ENCODE peak calls at places on chromosomes 13 and 19, in six cellular contexts. Q is mesendoderm; V is activated T-helper 1 cell treated with anti-CD3 and anti-CD28 coated beads, Interleukin-12 subunit alpha, Interleukin-12 subunit beta, Interleukin-2, Interleukin-4 antibody, amounts not matched to agents 30 ng/mL and 10 ng/mL and 1 ng/mL, durations not matched to agents 14 hours and 24 hours and 36 hours; K is GM12892; B is tibial artery; A is activated naive CD4-positive, alpha-beta T cell treated with anti-CD3 and anti-CD28 coated beads for 36 hours. P is an unnamed sample.

GRCh38 chr13:32025730-32026129 is 5.8 kb upstream of the FRY start:
- DNase-seq in B (no peak), V (no peak), K (no peak), A (no peak), Q (peak), P (no peak)

GRCh38 chr19:38917921-38918491 is 6.0 kb upstream of the CCER2 start:
- DNase-seq in V (no peak), Q (no peak), A (no peak), K (peak), B (peak), P (no peak)

GRCh38 chr19:10421240-10421948 is 1.1 kb downstream of the PDE4A start:
- DNase-seq in V (peak), A (peak), K (no peak), B (no peak), Q (no peak), P (no peak)

GRCh38 chr19:18763674-18764590 is 27.2 kb downstream of the COMP start:
- DNase-seq in A (no peak), K (no peak), Q (no peak), V (no peak), B (no peak), P (peak)

GRCh38 chr13:26036383-26036782 is 15.4 kb downstream of the SHISA2 start:
- DNase-seq in K (no peak), A (no peak), B (no peak), Q (no peak), V (no peak), P (no peak)

GRCh38 chr13:27336005-27336673 is 65.5 kb downstream of the RASL11A start:
- DNase-seq in Q (no peak), A (no peak), B (no peak), K (no peak), V (no peak), P (no peak)

GRCh38 chr19:5559804-5560133 is 8.0 kb downstream of the TINCR start:
- DNase-seq in A (no peak), B (no peak), Q (no peak), K (no peak), V (no peak), P (no peak)

GRCh38 chr13:113654591-113655357 is 3.2 kb downstream of the ATP4B start:
- DNase-seq in V (no peak), A (peak), Q (no peak), K (no peak), B (peak), P (peak)

GRCh38 chr19:17289489-17289888 is 7.8 kb downstream of the ANKLE1 start:
- DNase-seq in K (peak), A (peak), V (peak), Q (peak), B (no peak), P (no peak)

GRCh38 chr13:110329798-110330461 is 22.8 kb downstream of the COL4A2 start:
- DNase-seq in V (no peak), Q (no peak), K (no peak), A (no peak), B (peak), P (no peak)

GRCh38 chr19:6249296-6249695 is 30.5 kb downstream of the MLLT1 start:
- DNase-seq in Q (no peak), A (no peak), V (no peak), K (peak), B (no peak), P (no peak)

GRCh38 chr19:4814625-4815425 is 16.7 kb downstream of the TICAM1 start:
- DNase-seq in B (no peak), Q (no peak), A (no peak), K (no peak), V (no peak), P (no peak)

GRCh38 chr13:52738719-52739467 is 727 bp downstream of the CNMD start:
- DNase-seq in A (no peak), V (no peak), K (peak), B (no peak), Q (peak), P (no peak)

GRCh38 chr13:80962173-80962572 is 621.2 kb upstream of the SPRY2 start:
- DNase-seq in Q (no peak), A (no peak), B (no peak), V (no peak), K (no peak), P (no peak)

GRCh38 chr13:76620036-76620435 is 266.2 kb downstream of the KCTD12 start:
- DNase-seq in K (no peak), B (no peak), Q (no peak), V (no peak), A (no peak), P (no peak)

GRCh38 chr13:51821666-51822065 is 17.7 kb upstream of the DHRS12 start:
- DNase-seq in A (peak), Q (no peak), K (no peak), V (no peak), B (no peak), P (no peak)

GRCh38 chr13:35392768-35393167 is 83.7 kb downstream of the MAB21L1 start:
- DNase-seq in A (no peak), K (no peak), V (no peak), B (no peak), Q (no peak), P (no peak)

GRCh38 chr13:44969858-44970484 is 19.3 kb downstream of the NUFIP1 start:
- DNase-seq in V (no peak), B (no peak), K (no peak), A (no peak), Q (peak), P (no peak)

GRCh38 chr13:43058836-43059235 is 35.5 kb downstream of the DNAJC15 start:
- DNase-seq in B (no peak), A (no peak), Q (peak), V (no peak), K (no peak), P (no peak)

GRCh38 chr13:26991508-26992181 is 180.0 kb downstream of the USP12 start:
- DNase-seq in A (no peak), Q (no peak), K (no peak), V (no peak), B (no peak), P (no peak)

GRCh38 chr19:39157275-39157996 is 31.9 kb downstream of the PAK4 start:
- DNase-seq in Q (no peak), K (no peak), B (no peak), A (no peak), V (no peak), P (no peak)